ENCODE peak calls at places on chromosomes 4 and X, in ten cellular contexts. One of them, this sample, is unnamed.

GRCh38 chr4:153486281-153487151 is 20.4 kb downstream of the TMEM131L start:
- DNase-seq in stimulated activated CD4-positive, alpha-beta T cell treated with anti-CD3 and anti-CD28 coated beads, TNF-alpha, amount 100 ng/mL, for 48 hours: no peak
- DNase-seq in EH: peak
- DNase-seq in right cardiac atrium: no peak
- DNase-seq in WTC11: peak
- DNase-seq in occipital lobe: no peak
- DNase-seq in uterus: peak
- DNase-seq in NCI-H1694 treated with DMSO at 0.1 percent for 48 hours: no peak
- DNase-seq in hypothalamus: no peak
- DNase-seq in KBM-7: no peak
- DNase-seq in this sample: no peak

GRCh38 chrX:38438321-38438720 is 85.9 kb downstream of the OTC start:
- DNase-seq in stimulated activated CD4-positive, alpha-beta T cell treated with anti-CD3 and anti-CD28 coated beads, TNF-alpha, amount 100 ng/mL, for 48 hours: no peak
- DNase-seq in EH: no peak
- DNase-seq in right cardiac atrium: no peak
- DNase-seq in WTC11: peak
- DNase-seq in occipital lobe: no peak
- DNase-seq in uterus: no peak
- DNase-seq in NCI-H1694 treated with DMSO at 0.1 percent for 48 hours: no peak
- DNase-seq in hypothalamus: no peak
- DNase-seq in KBM-7: no peak
- DNase-seq in this sample: no peak

GRCh38 chrX:150573702-150574101 is 5.3 kb downstream of the MTM1 start:
- DNase-seq in stimulated activated CD4-positive, alpha-beta T cell treated with anti-CD3 and anti-CD28 coated beads, TNF-alpha, amount 100 ng/mL, for 48 hours: no peak
- DNase-seq in EH: no peak
- DNase-seq in right cardiac atrium: no peak
- DNase-seq in WTC11: no peak
- DNase-seq in occipital lobe: no peak
- DNase-seq in uterus: no peak
- DNase-seq in NCI-H1694 treated with DMSO at 0.1 percent for 48 hours: no peak
- DNase-seq in hypothalamus: no peak
- DNase-seq in KBM-7: no peak
- DNase-seq in this sample: peak

GRCh38 chr4:146959692-146960091 is 14.0 kb upstream of the TTC29 start:
- DNase-seq in stimulated activated CD4-positive, alpha-beta T cell treated with anti-CD3 and anti-CD28 coated beads, TNF-alpha, amount 100 ng/mL, for 48 hours: no peak
- DNase-seq in EH: peak
- DNase-seq in right cardiac atrium: no peak
- DNase-seq in WTC11: no peak
- DNase-seq in occipital lobe: no peak
- DNase-seq in uterus: no peak
- DNase-seq in NCI-H1694 treated with DMSO at 0.1 percent for 48 hours: no peak
- DNase-seq in hypothalamus: no peak
- DNase-seq in KBM-7: no peak
- DNase-seq in this sample: no peak

GRCh38 chr4:158783775-158784174 is 14.9 kb downstream of the FNIP2 start:
- DNase-seq in stimulated activated CD4-positive, alpha-beta T cell treated with anti-CD3 and anti-CD28 coated beads, TNF-alpha, amount 100 ng/mL, for 48 hours: no peak
- DNase-seq in EH: peak
- DNase-seq in right cardiac atrium: no peak
- DNase-seq in WTC11: no peak
- DNase-seq in occipital lobe: no peak
- DNase-seq in uterus: no peak
- DNase-seq in NCI-H1694 treated with DMSO at 0.1 percent for 48 hours: no peak
- DNase-seq in hypothalamus: no peak
- DNase-seq in KBM-7: peak
- DNase-seq in this sample: no peak

GRCh38 chr4:128338634-128339355 is 51.2 kb upstream of the PGRMC2 start:
- DNase-seq in stimulated activated CD4-positive, alpha-beta T cell treated with anti-CD3 and anti-CD28 coated beads, TNF-alpha, amount 100 ng/mL, for 48 hours: no peak
- DNase-seq in EH: peak
- DNase-seq in right cardiac atrium: no peak
- DNase-seq in WTC11: no peak
- DNase-seq in occipital lobe: no peak
- DNase-seq in uterus: no peak
- DNase-seq in NCI-H1694 treated with DMSO at 0.1 percent for 48 hours: no peak
- DNase-seq in hypothalamus: no peak
- DNase-seq in KBM-7: no peak
- DNase-seq in this sample: no peak

GRCh38 chrX:27966955-27967354 is 14.3 kb downstream of the DCAF8L1 start:
- DNase-seq in stimulated activated CD4-positive, alpha-beta T cell treated with anti-CD3 and anti-CD28 coated beads, TNF-alpha, amount 100 ng/mL, for 48 hours: no peak
- DNase-seq in EH: no peak
- DNase-seq in right cardiac atrium: no peak
- DNase-seq in WTC11: no peak
- DNase-seq in occipital lobe: no peak
- DNase-seq in uterus: no peak
- DNase-seq in NCI-H1694 treated with DMSO at 0.1 percent for 48 hours: no peak
- DNase-seq in hypothalamus: no peak
- DNase-seq in KBM-7: peak
- DNase-seq in this sample: no peak

GRCh38 chr4:12499693-12500092 is 984.4 kb downstream of the RAB28 start:
- DNase-seq in stimulated activated CD4-positive, alpha-beta T cell treated with anti-CD3 and anti-CD28 coated beads, TNF-alpha, amount 100 ng/mL, for 48 hours: no peak
- DNase-seq in EH: no peak
- DNase-seq in right cardiac atrium: no peak
- DNase-seq in WTC11: no peak
- DNase-seq in occipital lobe: no peak
- DNase-seq in uterus: no peak
- DNase-seq in NCI-H1694 treated with DMSO at 0.1 percent for 48 hours: no peak
- DNase-seq in hypothalamus: no peak
- DNase-seq in KBM-7: no peak
- DNase-seq in this sample: no peak

GRCh38 chrX:30885136-30885535 is 3.9 kb downstream of the TAB3 start:
- DNase-seq in stimulated activated CD4-positive, alpha-beta T cell treated with anti-CD3 and anti-CD28 coated beads, TNF-alpha, amount 100 ng/mL, for 48 hours: no peak
- DNase-seq in EH: no peak
- DNase-seq in right cardiac atrium: no peak
- DNase-seq in WTC11: no peak
- DNase-seq in occipital lobe: no peak
- DNase-seq in uterus: no peak
- DNase-seq in NCI-H1694 treated with DMSO at 0.1 percent for 48 hours: no peak
- DNase-seq in hypothalamus: no peak
- DNase-seq in KBM-7: no peak
- DNase-seq in this sample: no peak

GRCh38 chr4:23237771-23238170 is 545.0 kb downstream of the GBA3 start:
- DNase-seq in stimulated activated CD4-positive, alpha-beta T cell treated with anti-CD3 and anti-CD28 coated beads, TNF-alpha, amount 100 ng/mL, for 48 hours: no peak
- DNase-seq in EH: no peak
- DNase-seq in right cardiac atrium: peak
- DNase-seq in WTC11: no peak
- DNase-seq in occipital lobe: no peak
- DNase-seq in uterus: no peak
- DNase-seq in NCI-H1694 treated with DMSO at 0.1 percent for 48 hours: peak
- DNase-seq in hypothalamus: no peak
- DNase-seq in KBM-7: no peak
- DNase-seq in this sample: no peak

GRCh38 chr4:113435893-113436292 is 325.6 kb downstream of the CAMK2D start:
- DNase-seq in stimulated activated CD4-positive, alpha-beta T cell treated with anti-CD3 and anti-CD28 coated beads, TNF-alpha, amount 100 ng/mL, for 48 hours: no peak
- DNase-seq in EH: peak
- DNase-seq in right cardiac atrium: peak
- DNase-seq in WTC11: no peak
- DNase-seq in occipital lobe: no peak
- DNase-seq in uterus: peak
- DNase-seq in NCI-H1694 treated with DMSO at 0.1 percent for 48 hours: peak
- DNase-seq in hypothalamus: no peak
- DNase-seq in KBM-7: no peak
- DNase-seq in this sample: no peak

GRCh38 chr4:109294006-109294405 is 8.5 kb downstream of the COL25A1 start:
- DNase-seq in stimulated activated CD4-positive, alpha-beta T cell treated with anti-CD3 and anti-CD28 coated beads, TNF-alpha, amount 100 ng/mL, for 48 hours: no peak
- DNase-seq in EH: peak
- DNase-seq in right cardiac atrium: no peak
- DNase-seq in WTC11: peak
- DNase-seq in occipital lobe: no peak
- DNase-seq in uterus: no peak
- DNase-seq in NCI-H1694 treated with DMSO at 0.1 percent for 48 hours: no peak
- DNase-seq in hypothalamus: no peak
- DNase-seq in KBM-7: peak
- DNase-seq in this sample: no peak

GRCh38 chr4:138175337-138175794 is 66.8 kb downstream of the SLC7A11 start:
- DNase-seq in stimulated activated CD4-positive, alpha-beta T cell treated with anti-CD3 and anti-CD28 coated beads, TNF-alpha, amount 100 ng/mL, for 48 hours: no peak
- DNase-seq in EH: no peak
- DNase-seq in right cardiac atrium: no peak
- DNase-seq in WTC11: no peak
- DNase-seq in occipital lobe: no peak
- DNase-seq in uterus: no peak
- DNase-seq in NCI-H1694 treated with DMSO at 0.1 percent for 48 hours: peak
- DNase-seq in hypothalamus: no peak
- DNase-seq in KBM-7: no peak
- DNase-seq in this sample: no peak

GRCh38 chr4:7187297-7187592 is 5.1 kb upstream of the SORCS2 start:
- DNase-seq in stimulated activated CD4-positive, alpha-beta T cell treated with anti-CD3 and anti-CD28 coated beads, TNF-alpha, amount 100 ng/mL, for 48 hours: no peak
- DNase-seq in EH: no peak
- DNase-seq in right cardiac atrium: no peak
- DNase-seq in WTC11: no peak
- DNase-seq in occipital lobe: no peak
- DNase-seq in uterus: peak
- DNase-seq in NCI-H1694 treated with DMSO at 0.1 percent for 48 hours: no peak
- DNase-seq in hypothalamus: no peak
- DNase-seq in KBM-7: no peak
- DNase-seq in this sample: no peak

This sample was measured in stimulated activated CD8-positive, alpha-beta memory T cell treated with anti-CD3 and anti-CD28 coated beads, Interleukin-2, amount 100 ng/mL, for 48 hours.